ENCODE peak calls at places on chromosome 11, in nine cellular contexts. One of them, this sample, is unnamed.

GRCh38 chr11:3122775-3123201 is 42.3 kb downstream of the OSBPL5 start:
- DNase-seq in neural progenitor cell: no peak
- DNase-seq in LoVo: no peak
- DNase-seq in astrocyte of the spinal cord: no peak
- DNase-seq in PC-3: no peak
- DNase-seq in activated CD4-positive, CD25-positive, alpha-beta regulatory T cell treated with anti-CD3 and anti-CD28 coated beads, Interleukin-2, amount 50 U/mL, for 72 hours: no peak
- DNase-seq in Karpas-422: no peak
- DNase-seq in hippocampal formation: no peak
- DNase-seq in left ventricle myocardium superior: peak; percentile 29
- DNase-seq in this sample: no peak

GRCh38 chr11:60769811-60770210 is 13.1 kb downstream of the MS4A15 start:
- DNase-seq in neural progenitor cell: no peak
- DNase-seq in LoVo: no peak
- DNase-seq in astrocyte of the spinal cord: no peak
- DNase-seq in PC-3: no peak
- DNase-seq in activated CD4-positive, CD25-positive, alpha-beta regulatory T cell treated with anti-CD3 and anti-CD28 coated beads, Interleukin-2, amount 50 U/mL, for 72 hours: peak; percentile 27
- DNase-seq in Karpas-422: no peak
- DNase-seq in hippocampal formation: no peak
- DNase-seq in left ventricle myocardium superior: no peak
- DNase-seq in this sample: no peak

GRCh38 chr11:45590743-45591142 is 74.7 kb downstream of the CHST1 start:
- DNase-seq in neural progenitor cell: no peak
- DNase-seq in LoVo: no peak
- DNase-seq in astrocyte of the spinal cord: peak; percentile 16
- DNase-seq in PC-3: no peak
- DNase-seq in activated CD4-positive, CD25-positive, alpha-beta regulatory T cell treated with anti-CD3 and anti-CD28 coated beads, Interleukin-2, amount 50 U/mL, for 72 hours: no peak
- DNase-seq in Karpas-422: no peak
- DNase-seq in hippocampal formation: no peak
- DNase-seq in left ventricle myocardium superior: no peak
- DNase-seq in this sample: no peak

GRCh38 chr11:131849485-131849884 is 479.1 kb downstream of the NTM start:
- DNase-seq in neural progenitor cell: no peak
- DNase-seq in LoVo: no peak
- DNase-seq in astrocyte of the spinal cord: no peak
- DNase-seq in PC-3: no peak
- DNase-seq in activated CD4-positive, CD25-positive, alpha-beta regulatory T cell treated with anti-CD3 and anti-CD28 coated beads, Interleukin-2, amount 50 U/mL, for 72 hours: no peak
- DNase-seq in Karpas-422: no peak
- DNase-seq in hippocampal formation: no peak
- DNase-seq in left ventricle myocardium superior: no peak
- DNase-seq in this sample: no peak

GRCh38 chr11:16572946-16573345 is 165.5 kb upstream of the C11orf58 start:
- DNase-seq in neural progenitor cell: no peak
- DNase-seq in LoVo: no peak
- DNase-seq in astrocyte of the spinal cord: no peak
- DNase-seq in PC-3: no peak
- DNase-seq in activated CD4-positive, CD25-positive, alpha-beta regulatory T cell treated with anti-CD3 and anti-CD28 coated beads, Interleukin-2, amount 50 U/mL, for 72 hours: no peak
- DNase-seq in Karpas-422: no peak
- DNase-seq in hippocampal formation: no peak
- DNase-seq in left ventricle myocardium superior: no peak
- DNase-seq in this sample: no peak

GRCh38 chr11:64856382-64857227 is 12.2 kb upstream of the CDC42BPG start:
- DNase-seq in neural progenitor cell: no peak
- DNase-seq in LoVo: peak; percentile 89
- DNase-seq in astrocyte of the spinal cord: peak; percentile 62
- DNase-seq in PC-3: peak; percentile 99
- DNase-seq in activated CD4-positive, CD25-positive, alpha-beta regulatory T cell treated with anti-CD3 and anti-CD28 coated beads, Interleukin-2, amount 50 U/mL, for 72 hours: peak; percentile 53
- DNase-seq in Karpas-422: no peak
- DNase-seq in hippocampal formation: no peak
- DNase-seq in left ventricle myocardium superior: peak; percentile 63
- DNase-seq in this sample: peak; percentile 70

GRCh38 chr11:96322775-96323642 is 20.0 kb downstream of the MAML2 start:
- DNase-seq in neural progenitor cell: no peak
- DNase-seq in LoVo: no peak
- DNase-seq in astrocyte of the spinal cord: no peak
- DNase-seq in PC-3: no peak
- DNase-seq in activated CD4-positive, CD25-positive, alpha-beta regulatory T cell treated with anti-CD3 and anti-CD28 coated beads, Interleukin-2, amount 50 U/mL, for 72 hours: no peak
- DNase-seq in Karpas-422: no peak
- DNase-seq in hippocampal formation: no peak
- DNase-seq in left ventricle myocardium superior: no peak
- DNase-seq in this sample: no peak

GRCh38 chr11:46382644-46383403 is 1.4 kb downstream of the MDK start:
- DNase-seq in neural progenitor cell: peak; percentile 72
- DNase-seq in LoVo: peak; percentile 39
- DNase-seq in astrocyte of the spinal cord: no peak
- DNase-seq in PC-3: peak; percentile 36
- DNase-seq in activated CD4-positive, CD25-positive, alpha-beta regulatory T cell treated with anti-CD3 and anti-CD28 coated beads, Interleukin-2, amount 50 U/mL, for 72 hours: no peak
- DNase-seq in Karpas-422: no peak
- DNase-seq in hippocampal formation: no peak
- DNase-seq in left ventricle myocardium superior: no peak
- DNase-seq in this sample: no peak

GRCh38 chr11:11000546-11001283 is 142.9 kb upstream of the ZBED5 start:
- DNase-seq in neural progenitor cell: no peak
- DNase-seq in LoVo: no peak
- DNase-seq in astrocyte of the spinal cord: no peak
- DNase-seq in PC-3: no peak
- DNase-seq in activated CD4-positive, CD25-positive, alpha-beta regulatory T cell treated with anti-CD3 and anti-CD28 coated beads, Interleukin-2, amount 50 U/mL, for 72 hours: no peak
- DNase-seq in Karpas-422: no peak
- DNase-seq in hippocampal formation: no peak
- DNase-seq in left ventricle myocardium superior: no peak
- DNase-seq in this sample: no peak

GRCh38 chr11:46865340-46865739 is 19.3 kb upstream of the CKAP5 start:
- DNase-seq in neural progenitor cell: no peak
- DNase-seq in LoVo: no peak
- DNase-seq in astrocyte of the spinal cord: peak; percentile 71
- DNase-seq in PC-3: no peak
- DNase-seq in activated CD4-positive, CD25-positive, alpha-beta regulatory T cell treated with anti-CD3 and anti-CD28 coated beads, Interleukin-2, amount 50 U/mL, for 72 hours: no peak
- DNase-seq in Karpas-422: no peak
- DNase-seq in hippocampal formation: no peak
- DNase-seq in left ventricle myocardium superior: no peak
- DNase-seq in this sample: no peak

GRCh38 chr11:63535734-63536133 is 874 bp upstream of the PLAAT4 start:
- DNase-seq in neural progenitor cell: no peak
- DNase-seq in LoVo: no peak
- DNase-seq in astrocyte of the spinal cord: no peak
- DNase-seq in PC-3: no peak
- DNase-seq in activated CD4-positive, CD25-positive, alpha-beta regulatory T cell treated with anti-CD3 and anti-CD28 coated beads, Interleukin-2, amount 50 U/mL, for 72 hours: no peak
- DNase-seq in Karpas-422: no peak
- DNase-seq in hippocampal formation: no peak
- DNase-seq in left ventricle myocardium superior: no peak
- DNase-seq in this sample: no peak

GRCh38 chr11:3627291-3627690 is 14.5 kb downstream of the ART5 start:
- DNase-seq in neural progenitor cell: no peak
- DNase-seq in LoVo: no peak
- DNase-seq in astrocyte of the spinal cord: peak; percentile 16
- DNase-seq in PC-3: no peak
- DNase-seq in activated CD4-positive, CD25-positive, alpha-beta regulatory T cell treated with anti-CD3 and anti-CD28 coated beads, Interleukin-2, amount 50 U/mL, for 72 hours: no peak
- DNase-seq in Karpas-422: no peak
- DNase-seq in hippocampal formation: no peak
- DNase-seq in left ventricle myocardium superior: no peak
- DNase-seq in this sample: no peak

GRCh38 chr11:41414771-41415440 is 44.5 kb downstream of the LRRC4C start:
- DNase-seq in neural progenitor cell: no peak
- DNase-seq in LoVo: no peak
- DNase-seq in astrocyte of the spinal cord: no peak
- DNase-seq in PC-3: no peak
- DNase-seq in activated CD4-positive, CD25-positive, alpha-beta regulatory T cell treated with anti-CD3 and anti-CD28 coated beads, Interleukin-2, amount 50 U/mL, for 72 hours: no peak
- DNase-seq in Karpas-422: no peak
- DNase-seq in hippocampal formation: no peak
- DNase-seq in left ventricle myocardium superior: no peak
- DNase-seq in this sample: no peak

GRCh38 chr11:43555811-43556210 is 124.7 kb upstream of the HSD17B12 start:
- DNase-seq in neural progenitor cell: peak; percentile 46
- DNase-seq in LoVo: no peak
- DNase-seq in astrocyte of the spinal cord: peak; percentile 36
- DNase-seq in PC-3: peak; percentile 7
- DNase-seq in activated CD4-positive, CD25-positive, alpha-beta regulatory T cell treated with anti-CD3 and anti-CD28 coated beads, Interleukin-2, amount 50 U/mL, for 72 hours: no peak
- DNase-seq in Karpas-422: no peak
- DNase-seq in hippocampal formation: peak; percentile 45
- DNase-seq in left ventricle myocardium superior: peak; percentile 34
- DNase-seq in this sample: no peak

GRCh38 chr11:47917643-47918369 is 62.6 kb upstream of the PTPRJ start:
- DNase-seq in neural progenitor cell: no peak
- DNase-seq in LoVo: peak; percentile 22
- DNase-seq in astrocyte of the spinal cord: peak; percentile 49
- DNase-seq in PC-3: peak; percentile 7
- DNase-seq in activated CD4-positive, CD25-positive, alpha-beta regulatory T cell treated with anti-CD3 and anti-CD28 coated beads, Interleukin-2, amount 50 U/mL, for 72 hours: no peak
- DNase-seq in Karpas-422: peak; percentile 91
- DNase-seq in hippocampal formation: no peak
- DNase-seq in left ventricle myocardium superior: peak; percentile 80
- DNase-seq in this sample: peak; percentile 62

GRCh38 chr11:10181811-10182210 is 112.2 kb downstream of the SBF2 start:
- DNase-seq in neural progenitor cell: no peak
- DNase-seq in LoVo: peak; percentile 9
- DNase-seq in astrocyte of the spinal cord: peak; percentile 45
- DNase-seq in PC-3: peak; percentile 64
- DNase-seq in activated CD4-positive, CD25-positive, alpha-beta regulatory T cell treated with anti-CD3 and anti-CD28 coated beads, Interleukin-2, amount 50 U/mL, for 72 hours: no peak
- DNase-seq in Karpas-422: peak; percentile 46
- DNase-seq in hippocampal formation: no peak
- DNase-seq in left ventricle myocardium superior: no peak
- DNase-seq in this sample: no peak